ENCODE peak calls at places on chromosomes 3 and 15, in six cellular contexts. W is H7; K is HCEC 1CT; X is Right ventricle myocardium superior; F is activated T-helper 1 cell treated with anti-CD3 and anti-CD28 coated beads, Interleukin-12 subunit alpha, Interleukin-12 subunit beta, Interleukin-2, Interleukin-4 antibody, amounts not matched to agents 30 ng/mL and 10 ng/mL and 1 ng/mL, durations not matched to agents 14 hours and 24 hours and 36 hours; M is Panc1. L is an unnamed sample.

GRCh38 chr3:44077267-44077666 is 164.4 kb upstream of the TOPAZ1 start:
- DNase-seq in M (no peak), K (no peak), F (no peak), X (no peak), W (peak; percentile 45), L (no peak)

GRCh38 chr3:12049675-12050074 is 45.5 kb downstream of the SYN2 start:
- DNase-seq in W (no peak), X (no peak), F (no peak), K (peak; percentile 1), M (no peak), L (no peak)

GRCh38 chr3:193771011-193771697 is 178.1 kb downstream of the OPA1 start:
- DNase-seq in M (no peak), X (no peak), K (no peak), F (no peak), W (no peak), L (no peak)

GRCh38 chr3:136914739-136915138 is 43.0 kb upstream of the IL20RB start:
- DNase-seq in X (no peak), F (no peak), K (no peak), M (no peak), W (no peak), L (no peak)

GRCh38 chr3:26104856-26105255 is 315.0 kb downstream of the OXSM start:
- DNase-seq in W (peak; percentile 3), F (no peak), K (no peak), X (no peak), M (no peak), L (peak; percentile 6)

GRCh38 chr15:70196314-70197291 is 98.9 kb upstream of the TLE3 start:
- DNase-seq in W (peak; percentile 90), M (no peak), K (no peak), X (no peak), F (peak; percentile 4), L (no peak)

GRCh38 chr15:101250931-101251829 is 668 bp downstream of the CHSY1 start:
- DNase-seq in X (peak; percentile 57), W (peak; percentile 87), K (peak; percentile 59), M (no peak), F (no peak), L (no peak)

GRCh38 chr15:79294075-79294474 is 11.6 kb downstream of the ANKRD34C start:
- DNase-seq in K (no peak), F (no peak), W (no peak), M (no peak), X (no peak), L (no peak)

GRCh38 chr3:126107960-126108688 is 24.2 kb upstream of the SLC41A3 start:
- DNase-seq in X (no peak), M (no peak), K (no peak), W (peak; percentile 17), F (no peak), L (no peak)

GRCh38 chr3:23183731-23184130 is 19.4 kb upstream of the UBE2E2 start:
- DNase-seq in X (no peak), K (peak; percentile 63), W (peak; percentile 58), F (no peak), M (peak; percentile 22), L (no peak)

GRCh38 chr3:127929818-127930217 is 14.8 kb downstream of the KBTBD12 start:
- DNase-seq in F (no peak), K (peak; percentile 52), W (no peak), X (no peak), M (no peak), L (no peak)

GRCh38 chr3:94252316-94252715 is 189.5 kb downstream of the NSUN3 start:
- DNase-seq in W (no peak), F (no peak), M (no peak), K (no peak), X (no peak), L (no peak)